ENCODE peak calls at places on chromosomes 11 and 22, in five cellular contexts. D, X, Y, J and M are unnamed samples.
A peak's percentile ranks its signal among the peaks of the same experiment; 100 is the strongest.

GRCh38 chr11:57150454-57150917 is 31.3 kb upstream of the LRRC55 start:
- DNase-seq in Y (no peak), D (no peak), J (no peak), X (no peak), M (no peak)

GRCh38 chr11:90134420-90135003 is at the start of gene NAALAD2:
- DNase-seq in X (peak; percentile 53), Y (peak; percentile 52), J (no peak), D (peak; percentile 48), M (peak; percentile 19)

GRCh38 chr11:87063982-87064381 is 26.2 kb downstream of the TMEM135 start:
- DNase-seq in D (no peak), X (no peak), Y (no peak), J (peak; percentile 33), M (no peak)

GRCh38 chr11:110573411-110573810 is 138.8 kb downstream of the ARHGAP20 start:
- DNase-seq in D (no peak), J (no peak), X (no peak), Y (no peak), M (no peak)

GRCh38 chr11:62953811-62954210 is 31.0 kb downstream of the SLC22A6 start:
- DNase-seq in D (no peak), X (no peak), J (no peak), Y (no peak), M (no peak)

GRCh38 chr22:33853200-33854097 is 66.8 kb downstream of the LARGE1 start:
- DNase-seq in X (peak; percentile 60), J (peak; percentile 71), Y (peak; percentile 48), D (peak; percentile 63), M (peak; percentile 72)

GRCh38 chr11:48064306-48064705 is 83.9 kb downstream of the PTPRJ start:
- DNase-seq in X (no peak), J (no peak), Y (no peak), D (no peak), M (no peak)

GRCh38 chr11:12110714-12111481 is 508 bp downstream of the MICAL2 start:
- DNase-seq in X (peak; percentile 43), D (no peak), J (peak; percentile 37), Y (peak; percentile 40), M (no peak)

GRCh38 chr11:108835624-108836023 is 170.8 kb downstream of the DDX10 start:
- DNase-seq in J (no peak), D (no peak), X (no peak), Y (no peak), M (no peak)

GRCh38 chr22:21018314-21018713 is 3.3 kb downstream of the P2RX6 start:
- DNase-seq in D (no peak), J (no peak), Y (no peak), X (no peak), M (no peak)

GRCh38 chr11:133520707-133521106 is 11.6 kb downstream of the OPCML start:
- DNase-seq in J (no peak), D (no peak), Y (no peak), X (peak; percentile 27), M (no peak)

GRCh38 chr11:117316197-117316961 is at the start of gene BACE1:
- DNase-seq in X (peak; percentile 84), J (peak; percentile 77), Y (peak; percentile 84), D (peak; percentile 78), M (peak; percentile 67)

GRCh38 chr11:117872962-117873827 is 3.3 kb downstream of the FXYD6 start:
- DNase-seq in Y (no peak), X (no peak), D (no peak), J (no peak), M (no peak)

GRCh38 chr11:59574467-59574866 is 41.1 kb downstream of the OSBP start:
- DNase-seq in J (peak; percentile 11), Y (no peak), X (no peak), D (no peak), M (no peak)

GRCh38 chr22:22061085-22062077 is 78.8 kb upstream of the TOP3B start:
- DNase-seq in Y (peak; percentile 61), X (peak; percentile 24), D (no peak), J (peak; percentile 54), M (peak; percentile 27)

GRCh38 chr22:24420977-24421343 is 6.4 kb upstream of the ADORA2A start:
- DNase-seq in J (no peak), Y (no peak), D (no peak), X (no peak), M (no peak)

GRCh38 chr11:9250139-9250582 is 15.0 kb downstream of the DENND5A start:
- DNase-seq in D (no peak), J (no peak), Y (no peak), X (no peak), M (no peak)

GRCh38 chr11:2825261-2825885 is 60.2 kb downstream of the CDKN1C start:
- DNase-seq in X (peak; percentile 85), D (peak; percentile 65), J (no peak), Y (peak; percentile 90), M (peak; percentile 42)

GRCh38 chr22:40417041-40417440 is 46.6 kb downstream of the SGSM3 start:
- DNase-seq in D (no peak), Y (no peak), X (no peak), J (no peak), M (no peak)

GRCh38 chr22:21755855-21756284 is 20.3 kb upstream of the YPEL1 start:
- DNase-seq in D (no peak), J (peak; percentile 3), X (no peak), Y (no peak), M (no peak)

GRCh38 chr11:125071831-125072209 is 8.7 kb downstream of the SLC37A2 start:
- DNase-seq in D (no peak), J (no peak), Y (no peak), X (no peak), M (no peak)

GRCh38 chr22:41001722-41002122 is 50.5 kb downstream of the RBX1 start:
- DNase-seq in D (no peak), Y (no peak), J (peak; percentile 82), X (no peak), M (no peak)

GRCh38 chr11:111603633-111604130 is 1.4 kb downstream of the SIK2 start:
- DNase-seq in Y (no peak), X (no peak), D (no peak), J (no peak), M (no peak)

GRCh38 chr11:59667812-59668187 is 1.0 kb downstream of the PATL1 start:
- DNase-seq in J (no peak), X (no peak), D (no peak), Y (no peak), M (no peak)

GRCh38 chr11:74669311-74670160 is 61.7 kb downstream of the CHRDL2 start:
- DNase-seq in Y (no peak), J (no peak), D (no peak), X (peak; percentile 44), M (no peak)

GRCh38 chr22:24200616-24201212 is 19.4 kb downstream of the SUSD2 start:
- DNase-seq in X (no peak), J (peak; percentile 74), D (no peak), Y (no peak), M (no peak)

GRCh38 chr22:38129021-38129420 is 18.5 kb upstream of the BAIAP2L2 start:
- DNase-seq in J (no peak), D (no peak), Y (no peak), X (no peak), M (no peak)
- H3K4me1 ChIP-seq in J (peaks cover 22% of the 10 kb centered on the region), D (no peaks in the 10 kb centered on the region), Y (no peaks in the 10 kb centered on the region), X (peaks cover 13% of the 10 kb centered on the region), M (peaks cover 4% of the 10 kb centered on the region)

GRCh38 chr11:4511846-4512245 is 29.4 kb downstream of the OR52K1 start:
- DNase-seq in D (no peak), J (no peak), X (no peak), Y (no peak), M (no peak)

GRCh38 chr11:4514196-4514595 is 30.8 kb upstream of the OR52M1 start:
- DNase-seq in J (no peak), X (no peak), Y (no peak), D (no peak), M (no peak)

DNA sequence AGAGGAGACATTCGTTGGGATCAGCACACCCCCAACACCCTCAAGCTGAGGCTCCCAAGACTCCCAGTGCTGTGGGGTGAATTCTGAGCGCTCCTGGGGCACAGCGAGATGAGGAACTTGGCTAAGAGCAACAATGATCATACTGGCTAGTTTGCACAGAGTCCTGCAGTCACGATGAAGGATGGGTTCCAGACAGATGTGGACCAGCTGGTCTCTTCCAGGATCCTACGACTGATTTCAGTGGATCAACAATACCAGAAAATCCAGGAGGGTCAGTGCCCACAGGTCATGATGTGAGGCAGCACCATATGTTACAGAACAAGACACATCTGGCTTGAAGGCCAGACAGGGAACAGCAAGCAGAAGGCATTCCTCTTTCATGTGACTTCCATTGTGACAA is 28.8 kb downstream of the OR52K1 start:
- DNase-seq in X (no peak), D (no peak), J (no peak), Y (no peak), M (no peak)
- H3K27ac ChIP-seq in X (no peak overlapping the region), D (no peak overlapping the region), J (no peak overlapping the region), Y (no peak overlapping the region), M (no peak overlapping the region)

DNA sequence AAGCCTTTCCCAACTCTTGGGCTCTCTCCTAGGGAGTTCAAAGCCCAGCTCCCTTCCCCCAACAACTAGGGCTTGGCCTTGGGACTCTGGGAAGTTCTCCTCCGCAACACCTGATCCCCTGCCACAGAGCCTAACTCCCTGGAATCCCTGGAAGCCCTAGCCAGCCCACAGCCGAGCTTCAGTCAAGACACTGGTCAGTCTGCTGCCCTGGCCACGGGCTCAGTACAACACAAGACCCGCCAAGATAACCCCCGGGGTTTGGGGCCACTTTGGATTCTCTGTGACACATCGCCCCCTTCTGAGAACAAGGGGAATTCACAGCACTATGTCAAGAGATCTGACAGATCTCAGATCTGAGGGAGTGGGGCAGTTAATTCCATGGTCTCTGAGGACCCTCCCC is 58.3 kb downstream of the SLC22A12 start:
- DNase-seq in Y (peak; percentile 38), D (no peak), J (peak; percentile 9), X (no peak), M (no peak)
- TF ChIP-seq CTCF in Y (peak; percentile 42), D (no peak), J (peak; percentile 62), X (peak; percentile 46), M (no peak)

GRCh38 chr11:77127674-77127968 is 425 bp upstream of the MYO7A start:
- DNase-seq in J (no peak), X (no peak), Y (no peak), D (no peak), M (no peak)

GRCh38 chr11:77130763-77131513 is 2.9 kb downstream of the MYO7A start:
- DNase-seq in X (peak; percentile 78), D (no peak), Y (peak; percentile 77), J (no peak), M (no peak)

GRCh38 chr11:77127969-77128691 is at the start of gene MYO7A:
- DNase-seq in J (no peak), Y (peak; percentile 59), X (peak; percentile 70), D (peak; percentile 73), M (no peak)

GRCh38 chr11:77129841-77130756 is 2.1 kb downstream of the MYO7A start:
- DNase-seq in J (no peak), Y (no peak), D (no peak), X (no peak), M (no peak)

DNA sequence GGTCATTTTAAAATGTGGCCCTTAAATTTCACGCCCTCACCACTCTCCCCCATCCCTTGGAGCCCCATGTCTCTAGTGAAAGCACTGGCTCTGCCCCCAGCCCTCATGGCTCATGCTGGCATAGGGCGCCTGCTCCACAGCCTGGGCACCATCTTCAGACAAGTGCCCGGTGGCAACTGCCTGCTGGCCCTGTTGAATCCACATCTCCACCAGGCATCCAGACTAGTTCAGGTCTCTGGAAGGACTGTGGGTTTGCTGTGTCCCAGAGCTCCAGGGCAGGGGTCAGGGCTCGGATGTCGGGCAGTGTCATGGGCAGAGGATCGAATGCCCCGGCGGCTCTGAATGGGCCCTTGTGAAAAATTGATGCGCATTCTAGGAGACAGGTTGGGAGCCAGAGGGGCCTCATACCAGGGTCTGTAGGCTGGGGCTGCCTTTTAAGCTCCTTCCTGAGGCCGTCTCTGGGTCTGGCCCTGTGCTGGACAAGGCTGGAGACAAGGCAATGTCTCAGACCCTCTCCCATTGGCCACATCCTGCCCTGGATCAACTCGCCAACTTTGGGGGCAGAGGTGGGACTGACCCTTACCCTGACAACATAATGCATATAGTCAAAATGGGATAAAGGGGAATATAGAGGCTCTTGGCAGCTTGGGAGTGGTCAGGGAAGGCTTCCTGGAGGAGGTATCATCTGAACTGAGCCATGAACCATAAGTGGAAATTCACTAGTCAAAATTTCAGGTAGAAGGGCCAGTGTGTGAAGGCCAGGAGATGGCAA is 1.2 kb downstream of the MYO7A start:
- DNase-seq in Y (no peak), J (no peak), D (no peak), X (no peak), M (no peak)
- H3K4me1 ChIP-seq in Y (peaks cover 5% of the 10 kb centered on the region), J (peaks cover 8% of the 10 kb centered on the region), D (peaks cover 25% of the 10 kb centered on the region), X (peaks cover 47% of the 10 kb centered on the region), M (peaks cover 9% of the 10 kb centered on the region)